ENCODE peak calls at places on chromosomes 2 and 18, in four cellular contexts. I, A, V and N are unnamed samples.

GRCh38 chr2:15596968-15597367 is 5.3 kb downstream of the DDX1 start:
- DNase-seq in A (no peak), V (no peak), I (no peak), N (no peak)

GRCh38 chr2:101036562-101036961 is 34.5 kb downstream of the RPL31 start:
- DNase-seq in V (no peak), A (peak), I (peak), N (no peak)

GRCh38 chr2:5473596-5473995 is 218.6 kb upstream of the SOX11 start:
- DNase-seq in I (no peak), A (no peak), V (no peak), N (no peak)

GRCh38 chr18:76518073-76518472 is 23.0 kb upstream of the ZNF516 start:
- DNase-seq in A (no peak), I (no peak), V (no peak), N (no peak)

GRCh38 chr2:12116228-12116750 is 369.9 kb downstream of the LPIN1 start:
- DNase-seq in I (no peak), A (no peak), V (no peak), N (no peak)

GRCh38 chr2:151637284-151637781 is 96.9 kb downstream of the NEB start:
- DNase-seq in V (no peak), A (no peak), I (no peak), N (no peak)

GRCh38 chr2:40556298-40556697 is 104.4 kb upstream of the SLC8A1 start:
- DNase-seq in A (no peak), V (no peak), I (no peak), N (no peak)

GRCh38 chr2:55361465-55362189 is 58.0 kb downstream of the CCDC88A start:
- DNase-seq in I (no peak), V (no peak), A (no peak), N (no peak)

GRCh38 chr2:151733781-151734672 is at the start of gene NEB:
- DNase-seq in I (no peak), V (no peak), A (no peak), N (no peak)

GRCh38 chr2:146412625-146413024 is 1432.2 kb upstream of the ACVR2A start:
- DNase-seq in A (peak), I (peak), V (peak), N (peak)

GRCh38 chr2:161223139-161223732 is 63.0 kb downstream of the TANK start:
- DNase-seq in V (peak), A (peak), I (peak), N (no peak)

GRCh38 chr2:239717319-239717675 is 307.8 kb downstream of the NDUFA10 start:
- DNase-seq in A (no peak), I (no peak), V (no peak), N (no peak)

GRCh38 chr2:27954771-27955384 is 64.3 kb downstream of the BABAM2 start:
- DNase-seq in V (no peak), A (peak), I (no peak), N (no peak)

GRCh38 chr18:57051586-57052044 is 95.3 kb upstream of the BOD1L2 start:
- DNase-seq in A (no peak), I (peak), V (no peak), N (no peak)

GRCh38 chr2:66872926-66873714 is 438.2 kb downstream of the MEIS1 start:
- DNase-seq in A (no peak), V (no peak), I (no peak), N (no peak)

GRCh38 chr18:24817150-24818068 is 357.0 kb downstream of the HRH4 start:
- DNase-seq in V (no peak), A (no peak), I (no peak), N (no peak)

GRCh38 chr2:205555816-205556215 is 126.5 kb upstream of the NRP2 start:
- DNase-seq in I (no peak), V (no peak), A (no peak), N (no peak)

GRCh38 chr2:239318790-239319189 is 82.0 kb downstream of the HDAC4 start:
- DNase-seq in V (no peak), A (no peak), I (peak), N (no peak)

GRCh38 chr2:136818839-136819238 is 53.5 kb downstream of the THSD7B start:
- DNase-seq in A (no peak), V (no peak), I (no peak), N (no peak)

GRCh38 chr18:25351773-25352628 is at the start of gene ZNF521:
- DNase-seq in I (peak), V (peak), A (peak), N (peak)

GRCh38 chr18:10851824-10852225 is 297.5 kb downstream of the PIEZO2 start:
- DNase-seq in V (peak), I (peak), A (peak), N (no peak)

GRCh38 chr18:48939368-48940097 is 11.2 kb downstream of the SMAD7 start:
- DNase-seq in I (no peak), A (no peak), V (no peak), N (no peak)

GRCh38 chr2:71306762-71307161 is 24.8 kb upstream of the ZNF638 start:
- DNase-seq in I (peak), V (no peak), A (no peak), N (no peak)

GRCh38 chr2:229679393-229680125 is 34.8 kb downstream of the DNER start:
- DNase-seq in A (no peak), V (no peak), I (no peak), N (no peak)

GRCh38 chr2:215498411-215498810 is 62.5 kb upstream of the FN1 start:
- DNase-seq in A (peak), I (no peak), V (no peak), N (no peak)

GRCh38 chr2:201404699-201405275 is 46.5 kb downstream of the TRAK2 start:
- DNase-seq in A (no peak), I (no peak), V (no peak), N (no peak)

GRCh38 chr2:39313575-39313974 is 69.8 kb upstream of the CDKL4 start:
- DNase-seq in I (no peak), V (no peak), A (no peak), N (no peak)

GRCh38 chr2:119431155-119431975 is at the start of gene TMEM37:
- DNase-seq in A (peak), I (peak), V (peak), N (peak)
- TF ChIP-seq FOSL1 in A (peak), I (peak), V (no peak), N (no peak)

GRCh38 chr2:238169021-238169707 is 10.4 kb downstream of the ERFE start:
- DNase-seq in A (no peak), I (peak), V (no peak), N (no peak)
- TF ChIP-seq POLR2A in A (no peak), I (no peak), V (no peak), N (no peak)

GRCh38 chr2:30730736-30731135 is 76.5 kb downstream of the CAPN13 start:
- DNase-seq in I (no peak), V (no peak), A (no peak), N (no peak)

GRCh38 chr2:30732376-30732775 is 74.9 kb downstream of the CAPN13 start:
- DNase-seq in I (no peak), A (no peak), V (no peak), N (no peak)

GRCh38 chr2:30732876-30733275 is 74.4 kb downstream of the CAPN13 start:
- DNase-seq in V (no peak), A (no peak), I (no peak), N (no peak)

GRCh38 chr2:30731706-30732105 is 75.5 kb downstream of the CAPN13 start:
- DNase-seq in I (no peak), A (no peak), V (no peak), N (no peak)

GRCh38 chr2:30731248-30731647 is 76.0 kb downstream of the CAPN13 start:
- DNase-seq in A (no peak), V (no peak), I (no peak), N (no peak)
- TF ChIP-seq FOSL1 in A (no peak), V (no peak), I (no peak), N (no peak)

GRCh38 chr2:120360307-120360855 is 14.4 kb downstream of the INHBB start:
- DNase-seq in V (no peak), I (no peak), A (no peak), N (no peak)

GRCh38 chr2:120354935-120355845 is 9.3 kb downstream of the INHBB start:
- DNase-seq in I (no peak), A (no peak), V (no peak), N (no peak)

GRCh38 chr2:120355867-120356266 is 9.9 kb downstream of the INHBB start:
- DNase-seq in I (no peak), A (no peak), V (no peak), N (no peak)

GRCh38 chr2:120358734-120359465 is 13.0 kb downstream of the INHBB start:
- DNase-seq in V (no peak), A (no peak), I (no peak), N (no peak)

GRCh38 chr2:120357768-120358167 is 11.8 kb downstream of the INHBB start:
- DNase-seq in I (no peak), V (no peak), A (no peak), N (no peak)
- TF ChIP-seq POLR2A in I (no peak), V (no peak), A (no peak), N (no peak)

GRCh38 chr2:237895544-237896506 is 36.4 kb downstream of the RAMP1 start:
- DNase-seq in V (no peak), I (no peak), A (no peak), N (no peak)
- TF ChIP-seq FOSL1 in V (no peak), I (no peak), A (no peak), N (no peak)

GRCh38 chr2:9205963-9206948 is at the start of gene ASAP2:
- DNase-seq in I (peak), V (no peak), A (peak), N (no peak)
- TF ChIP-seq POLR2A in I (peak), V (peak), A (peak), N (peak)

GRCh38 chr2:69915050-69915945 is at the start of gene MXD1:
- DNase-seq in V (no peak), I (peak), A (no peak), N (no peak)
- TF ChIP-seq FOSL1 in V (no peak), I (no peak), A (no peak), N (no peak)

GRCh38 chr2:85325466-85325811 is 2.4 kb downstream of the TGOLN2 start:
- DNase-seq in I (no peak), A (no peak), V (no peak), N (no peak)

GRCh38 chr2:85326406-85326945 is 1.3 kb downstream of the TGOLN2 start:
- DNase-seq in I (no peak), A (peak), V (no peak), N (no peak)

GRCh38 chr2:85326946-85327756 is 638 bp downstream of the TGOLN2 start:
- DNase-seq in I (no peak), V (no peak), A (no peak), N (no peak)

GRCh38 chr2:85329181-85329651 is 1.4 kb upstream of the TGOLN2 start:
- DNase-seq in I (no peak), V (no peak), A (no peak), N (no peak)

GRCh38 chr2:85327757-85328617 is at the start of gene TGOLN2:
- DNase-seq in A (peak), V (peak), I (peak), N (peak)
- TF ChIP-seq POLR2A in A (peak), V (peak), I (peak), N (peak)